ENCODE peak calls at places on chromosome 19, in seven cellular contexts. K, X, E, J, G, N and P are unnamed samples. For H3K4me1, the result is how much of the 10 kb centered on the place peaks cover.

GRCh38 chr19:30130356-30131122 is 188.5 kb downstream of the URI1 start:
- DNase-seq in K (no peak), N (no peak), E (no peak), X (no peak), J (no peak), G (no peak), P (no peak)

GRCh38 chr19:54448037-54448773 is 794 bp upstream of the LENG8 start:
- DNase-seq in E (peak), X (peak), J (peak), K (peak), N (peak), G (no peak), P (peak)

GRCh38 chr19:38551450-38551813 is 66.3 kb downstream of the MAP4K1 start:
- DNase-seq in N (no peak), J (no peak), K (no peak), G (no peak), E (no peak), X (no peak), P (no peak)

GRCh38 chr19:30223866-30224688 is 148.1 kb upstream of the ZNF536 start:
- DNase-seq in E (no peak), X (no peak), G (no peak), K (no peak), J (no peak), N (no peak), P (no peak)

GRCh38 chr19:53849237-53849676 is 18.4 kb upstream of the MYADM start:
- DNase-seq in K (peak), N (no peak), G (no peak), J (no peak), E (no peak), X (peak), P (peak)

GRCh38 chr19:48290341-48290922 is 20.6 kb downstream of the ZNF114 start:
- DNase-seq in G (peak), N (peak), X (peak), J (peak), K (peak), E (peak), P (peak)

GRCh38 chr19:10420444-10421239 is at the start of gene PDE4A:
- DNase-seq in J (peak), G (no peak), N (peak), K (no peak), X (peak), E (peak), P (peak)

GRCh38 chr19:51166846-51167490 is 24.9 kb downstream of the SIGLEC7 start:
- DNase-seq in J (no peak), X (peak), G (no peak), K (no peak), E (no peak), N (no peak), P (no peak)

GRCh38 chr19:40398417-40399056 is 8.6 kb upstream of the HIPK4 start:
- DNase-seq in E (peak), X (peak), G (peak), J (peak), K (no peak), N (peak), P (no peak)

GRCh38 chr19:23507441-23507840 is 112.2 kb upstream of the ZNF91 start:
- DNase-seq in E (no peak), J (no peak), X (no peak), G (no peak), K (no peak), N (no peak), P (no peak)

GRCh38 chr19:4606921-4607678 is 32.2 kb upstream of the TNFAIP8L1 start:
- DNase-seq in X (no peak), G (peak), J (peak), N (peak), E (peak), K (no peak), P (peak)

GRCh38 chr19:45061965-45062364 is 14.3 kb downstream of the ZNF296 start:
- DNase-seq in G (no peak), K (no peak), X (no peak), E (no peak), J (no peak), N (no peak), P (no peak)

GRCh38 chr19:49337267-49338022 is 2.2 kb downstream of the CD37 start:
- DNase-seq in X (no peak), E (peak), K (no peak), N (peak), G (no peak), J (no peak), P (no peak)

GRCh38 chr19:14434157-14434501 is 1.0 kb downstream of the PKN1 start:
- DNase-seq in J (no peak), K (no peak), X (no peak), E (no peak), N (no peak), G (no peak), P (no peak)

GRCh38 chr19:53511933-53512374 is 26.0 kb upstream of the ZNF331 start:
- DNase-seq in X (peak), G (peak), E (peak), K (peak), N (peak), J (peak), P (peak)

GRCh38 chr19:8452446-8453123 is 7.8 kb downstream of the HNRNPM start:
- DNase-seq in E (no peak), K (no peak), G (no peak), J (no peak), X (no peak), N (peak), P (no peak)

GRCh38 chr19:30227071-30227621 is 145.0 kb upstream of the ZNF536 start:
- DNase-seq in G (no peak), X (peak), N (peak), J (peak), K (no peak), E (no peak), P (no peak)

GRCh38 chr19:40908981-40909380 is 26.9 kb upstream of the CYP2A7 start:
- DNase-seq in G (no peak), K (no peak), X (no peak), J (no peak), E (no peak), N (no peak), P (no peak)

GRCh38 chr19:40768936-40769335 is 6.4 kb upstream of the MIA start:
- DNase-seq in J (no peak), G (no peak), K (no peak), X (no peak), E (no peak), N (no peak), P (no peak)

GRCh38 chr19:35375505-35376307 is 4.8 kb downstream of the GPR42 start:
- DNase-seq in E (no peak), K (no peak), N (no peak), X (no peak), G (no peak), J (no peak), P (no peak)

DNA sequence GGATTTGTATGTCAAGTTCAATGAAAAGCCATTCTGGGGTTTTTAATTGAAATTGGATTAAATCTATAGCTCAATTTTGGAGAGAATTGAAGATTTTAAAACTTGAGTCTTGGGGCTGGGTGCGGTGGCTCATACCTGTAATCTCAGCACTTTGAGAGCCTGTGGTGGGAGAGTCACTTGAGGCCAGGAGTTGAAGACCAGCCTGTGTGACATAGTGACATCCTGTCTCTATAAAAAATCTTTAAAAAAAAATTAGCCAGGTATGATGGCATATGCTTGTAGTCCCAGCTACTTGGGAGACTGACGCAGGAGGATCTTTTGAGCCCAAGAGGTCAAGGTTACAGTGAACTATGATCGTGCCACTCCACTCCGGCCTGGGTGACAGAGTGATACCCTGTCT is 41.2 kb downstream of the VAV1 start:
- DNase-seq in J (no peak), X (no peak), E (no peak), G (no peak), K (no peak), N (no peak), P (no peak)
- H3K4me1 ChIP-seq in J (under half), X (under half), E (under half), G (under half), K (under half), N (under half), P (under half)

DNA sequence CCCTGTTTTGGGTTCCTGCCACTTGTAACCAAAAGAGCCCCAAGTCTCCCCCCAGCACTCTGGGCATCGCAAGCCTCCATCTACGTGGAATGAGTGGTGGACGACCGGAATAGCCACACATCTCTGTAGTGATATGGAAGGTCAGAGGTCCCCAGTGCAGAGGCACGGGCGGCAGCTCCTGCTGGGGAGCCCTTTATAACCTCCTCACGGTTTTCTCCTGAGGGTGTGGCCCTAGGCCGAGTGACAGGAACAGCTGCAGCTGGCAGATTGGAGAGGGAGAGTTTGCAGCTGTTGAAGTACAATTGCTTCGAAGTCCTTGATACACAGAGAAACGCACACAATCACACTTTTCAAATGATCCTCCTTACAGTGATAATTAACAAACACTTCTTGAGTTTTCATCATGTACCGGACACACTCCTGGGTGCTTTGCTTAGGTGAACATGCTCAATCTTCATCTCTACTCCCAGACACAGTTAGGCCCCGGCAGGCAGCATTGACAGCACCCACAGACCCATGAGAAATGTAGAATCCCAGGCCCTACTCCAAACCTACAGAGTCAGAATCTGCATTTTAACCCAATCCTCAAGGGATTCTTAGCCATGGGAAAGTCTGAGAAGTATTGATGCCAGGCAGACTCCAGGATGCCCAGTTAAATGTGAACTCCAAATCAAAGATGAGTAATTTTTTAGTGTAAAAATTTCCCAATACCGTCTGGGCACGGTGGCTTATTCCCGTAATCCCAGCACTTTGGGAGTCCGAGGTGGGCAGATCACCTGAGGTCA is 4.9 kb upstream of the ZNF787 start:
- DNase-seq in J (no peak), X (no peak), K (no peak), N (no peak), G (no peak), E (no peak), P (no peak)
- H2BK5ac ChIP-seq in J (no peak), X (no peak), K (no peak), N (no peak), G (no peak), E (no peak), P (no peak)

GRCh38 chr19:1855828-1856255 is 7.5 kb downstream of the KLF16 start:
- DNase-seq in N (no peak), E (no peak), K (peak), J (no peak), X (no peak), G (no peak), P (no peak)

GRCh38 chr19:1857648-1858326 is 5.6 kb downstream of the KLF16 start:
- DNase-seq in K (no peak), X (no peak), N (no peak), E (no peak), J (no peak), G (no peak), P (no peak)

GRCh38 chr19:1856698-1857603 is 6.4 kb downstream of the KLF16 start:
- DNase-seq in K (peak), N (peak), E (peak), J (peak), X (peak), G (no peak), P (peak)

GRCh38 chr19:1855040-1855827 is 7.0 kb upstream of the REXO1 start:
- DNase-seq in J (peak), X (peak), N (peak), E (peak), G (peak), K (peak), P (peak)

GRCh38 chr19:1856345-1856697 is 7.1 kb downstream of the KLF16 start:
- DNase-seq in J (peak), K (no peak), G (no peak), X (no peak), N (no peak), E (no peak), P (no peak)
- H3K4me1 ChIP-seq in J (half or more), K (half or more), G (under half), X (under half), N (under half), E (under half), P (half or more)

DNA sequence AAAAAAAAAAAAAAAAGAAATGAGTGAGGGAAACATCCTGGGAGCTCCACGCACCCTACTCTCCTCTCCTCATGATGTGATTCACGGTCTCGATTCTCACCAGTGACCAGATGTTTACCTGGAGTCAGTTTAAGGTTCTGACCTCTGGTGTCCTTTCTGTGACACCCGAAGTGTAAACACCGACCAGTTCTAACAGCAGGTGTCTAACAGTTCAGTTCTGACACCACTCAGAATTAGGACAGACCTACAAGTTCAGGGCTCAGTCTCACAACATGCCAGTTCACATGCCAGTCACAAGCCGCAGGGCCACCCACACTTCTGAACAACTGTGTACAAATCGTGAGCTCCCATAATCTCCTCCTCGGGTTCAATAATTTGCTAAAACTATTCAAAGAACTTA is 6.0 kb downstream of the ZNF564 start:
- DNase-seq in G (no peak), E (no peak), N (no peak), X (no peak), K (no peak), J (no peak), P (no peak)
- H2BK5ac ChIP-seq in G (no peak), E (no peak), N (no peak), X (no peak), K (no peak), J (no peak), P (no peak)